ENCODE peak calls at places on chromosomes 6 and 20, in six cellular contexts. I, U, C, Z, O and Q are unnamed samples.

GRCh38 chr6:25553502-25553901 is 98.5 kb upstream of the SCGN start:
- DNase-seq in U (no peak), O (no peak), I (no peak), Z (no peak), C (no peak), Q (no peak)

GRCh38 chr20:58287638-58288037 is 21.9 kb upstream of the RAB22A start:
- DNase-seq in O (no peak), U (no peak), C (no peak), Z (no peak), I (no peak), Q (no peak)

GRCh38 chr20:1388706-1389483 is 4.0 kb downstream of the FKBP1A start:
- DNase-seq in C (no peak), Z (no peak), O (no peak), I (no peak), U (no peak), Q (no peak)

GRCh38 chr6:32885698-32886286 is 31.8 kb downstream of the PSMB9 start:
- DNase-seq in C (no peak), I (no peak), U (peak), Z (peak), O (peak), Q (peak)

GRCh38 chr6:87540541-87540940 is 49.2 kb downstream of the RARS2 start:
- DNase-seq in U (no peak), O (no peak), I (no peak), C (no peak), Z (no peak), Q (no peak)

GRCh38 chr20:46550441-46550840 is at the start of gene OCSTAMP:
- DNase-seq in I (no peak), O (no peak), Z (no peak), C (no peak), U (no peak), Q (no peak)

GRCh38 chr6:5266423-5266822 is 5.1 kb downstream of the FARS2 start:
- DNase-seq in C (no peak), Z (no peak), U (no peak), O (no peak), I (no peak), Q (no peak)

GRCh38 chr20:8573686-8574085 is 441.6 kb downstream of the PLCB1 start:
- DNase-seq in O (no peak), I (no peak), C (no peak), Z (no peak), U (no peak), Q (no peak)

GRCh38 chr20:5160882-5161281 is 34.1 kb downstream of the CDS2 start:
- DNase-seq in C (no peak), Z (no peak), I (no peak), O (no peak), U (peak), Q (no peak)

GRCh38 chr20:21920231-21920630 is 214.8 kb downstream of the PAX1 start:
- DNase-seq in U (no peak), Z (no peak), I (no peak), C (no peak), O (no peak), Q (no peak)

GRCh38 chr6:1438471-1438881 is 49.1 kb downstream of the FOXF2 start:
- DNase-seq in U (no peak), Z (no peak), O (no peak), C (no peak), I (no peak), Q (no peak)

GRCh38 chr6:128567029-128567428 is 46.6 kb upstream of the PTPRK start:
- DNase-seq in U (no peak), Z (no peak), I (no peak), C (no peak), O (no peak), Q (no peak)

GRCh38 chr6:116371384-116372209 is 850 bp downstream of the DSE start:
- DNase-seq in I (peak), Z (peak), O (peak), C (peak), U (peak), Q (peak)

GRCh38 chr20:4488407-4489339 is 233.0 kb upstream of the PRND start:
- DNase-seq in U (peak), I (peak), O (no peak), C (no peak), Z (no peak), Q (peak)

GRCh38 chr20:49286689-49287551 is 9.1 kb upstream of the ZNFX1 start:
- DNase-seq in I (peak), Z (no peak), O (peak), U (peak), C (no peak), Q (peak)

GRCh38 chr20:23151008-23151703 is 65.0 kb upstream of the CD93 start:
- DNase-seq in I (no peak), C (peak), U (no peak), Z (no peak), O (no peak), Q (no peak)

GRCh38 chr6:36131517-36132220 is 1.4 kb downstream of the MAPK13 start:
- DNase-seq in I (no peak), O (peak), Z (no peak), C (no peak), U (peak), Q (peak)

GRCh38 chr20:20450461-20451027 is 82.6 kb downstream of the INSM1 start:
- DNase-seq in Z (no peak), I (no peak), U (no peak), O (no peak), C (no peak), Q (no peak)

GRCh38 chr6:39009476-39009875 is 39.1 kb upstream of the GLP1R start:
- DNase-seq in Z (no peak), U (no peak), I (no peak), O (no peak), C (no peak), Q (no peak)

GRCh38 chr6:149169761-149170359 is 147.7 kb upstream of the TAB2 start:
- DNase-seq in C (no peak), I (no peak), Z (no peak), U (no peak), O (no peak), Q (no peak)

GRCh38 chr6:35729349-35729678 is 7.5 kb upstream of the ARMC12 start:
- DNase-seq in C (no peak), O (no peak), U (no peak), I (no peak), Z (no peak), Q (no peak)

GRCh38 chr6:104956663-104957294 is at the start of gene LIN28B:
- DNase-seq in I (no peak), U (no peak), O (peak), C (no peak), Z (no peak), Q (peak)

GRCh38 chr6:110020888-110021287 is 42.8 kb downstream of the GPR6 start:
- DNase-seq in O (no peak), I (no peak), U (no peak), C (no peak), Z (no peak), Q (no peak)

GRCh38 chr6:132058975-132059374 is 107.8 kb upstream of the CCN2 start:
- DNase-seq in U (peak), O (no peak), C (no peak), I (no peak), Z (no peak), Q (peak)

GRCh38 chr6:142325111-142325510 is 23.3 kb downstream of the ADGRG6 start:
- DNase-seq in I (no peak), Z (no peak), U (no peak), O (no peak), C (no peak), Q (no peak)

GRCh38 chr6:91608428-91608827 is 1021.6 kb upstream of the MAP3K7 start:
- DNase-seq in Z (no peak), U (no peak), C (no peak), I (no peak), O (no peak), Q (no peak)

GRCh38 chr6:29011276-29011734 is 6.2 kb upstream of the ZNF311 start:
- DNase-seq in Z (peak), C (peak), O (peak), I (peak), U (peak), Q (peak)

GRCh38 chr6:6565488-6565887 is 23.0 kb upstream of the LY86 start:
- DNase-seq in C (no peak), U (no peak), I (no peak), O (no peak), Z (no peak), Q (no peak)

GRCh38 chr6:157143171-157143884 is 180.0 kb downstream of the TMEM242 start:
- DNase-seq in U (peak), Z (no peak), I (no peak), C (no peak), O (no peak), Q (peak)

GRCh38 chr6:97702226-97702625 is 419.2 kb upstream of the MMS22L start:
- DNase-seq in C (no peak), Z (no peak), U (no peak), O (no peak), I (no peak), Q (no peak)

GRCh38 chr6:127484207-127484858 is 25.1 kb upstream of the KIAA0408 start:
- DNase-seq in I (no peak), O (no peak), Z (no peak), U (peak), C (no peak), Q (peak)
- H3K4ac ChIP-seq in I (no peak), O (no peak), Z (no peak), U (no peak), C (no peak), Q (no peak)

GRCh38 chr6:170207586-170207985 is 83.3 kb downstream of the DLL1 start:
- DNase-seq in U (no peak), I (no peak), O (no peak), Z (no peak), C (peak), Q (no peak)

GRCh38 chr6:170205126-170205525 is 85.8 kb downstream of the DLL1 start:
- DNase-seq in C (peak), I (no peak), O (no peak), U (no peak), Z (no peak), Q (no peak)

GRCh38 chr6:170206931-170207431 is 83.9 kb downstream of the DLL1 start:
- DNase-seq in U (no peak), C (no peak), Z (no peak), I (no peak), O (no peak), Q (no peak)

GRCh38 chr6:170205534-170206316 is 85.2 kb downstream of the DLL1 start:
- DNase-seq in I (no peak), O (no peak), U (no peak), C (peak), Z (no peak), Q (no peak)

DNA sequence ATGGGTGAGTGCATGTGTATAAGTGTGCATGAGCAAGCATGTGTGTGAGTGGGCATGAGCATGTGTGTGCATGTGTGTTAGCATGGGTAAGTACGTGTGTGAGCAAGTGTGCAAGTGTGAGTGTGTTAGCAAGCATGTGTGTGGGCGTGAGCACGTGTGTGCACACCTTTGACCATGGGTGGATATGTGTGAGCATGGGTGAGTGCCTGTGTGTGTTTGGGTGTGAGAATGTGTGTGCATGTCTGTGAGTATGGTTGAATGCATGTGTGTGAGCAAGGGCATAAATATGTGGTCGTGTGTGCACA is 84.6 kb downstream of the DLL1 start:
- DNase-seq in U (no peak), O (no peak), Z (no peak), I (no peak), C (no peak), Q (no peak)
- H3K23ac ChIP-seq in U (no peak), O (no peak), Z (peak), I (peak), C (no peak), Q (no peak)

GRCh38 chr20:19271879-19272651 is 59.6 kb downstream of the SLC24A3 start:
- DNase-seq in C (no peak), I (no peak), O (peak), U (no peak), Z (no peak), Q (no peak)
- H3K4ac ChIP-seq in C (no peak), I (no peak), O (no peak), U (no peak), Z (no peak), Q (no peak)

GRCh38 chr20:62770916-62771315 is 25.4 kb upstream of the MRGBP start:
- DNase-seq in O (no peak), U (no peak), Z (no peak), I (no peak), C (no peak), Q (no peak)

GRCh38 chr20:62768815-62769287 is 27.4 kb upstream of the MRGBP start:
- DNase-seq in I (no peak), C (no peak), O (no peak), U (peak), Z (no peak), Q (no peak)

GRCh38 chr20:62768234-62768814 is 27.9 kb upstream of the MRGBP start:
- DNase-seq in U (no peak), C (no peak), O (no peak), Z (no peak), I (no peak), Q (no peak)

GRCh38 chr20:62770111-62770910 is 26.0 kb upstream of the MRGBP start:
- DNase-seq in I (no peak), Z (no peak), U (no peak), C (no peak), O (no peak), Q (no peak)

DNA sequence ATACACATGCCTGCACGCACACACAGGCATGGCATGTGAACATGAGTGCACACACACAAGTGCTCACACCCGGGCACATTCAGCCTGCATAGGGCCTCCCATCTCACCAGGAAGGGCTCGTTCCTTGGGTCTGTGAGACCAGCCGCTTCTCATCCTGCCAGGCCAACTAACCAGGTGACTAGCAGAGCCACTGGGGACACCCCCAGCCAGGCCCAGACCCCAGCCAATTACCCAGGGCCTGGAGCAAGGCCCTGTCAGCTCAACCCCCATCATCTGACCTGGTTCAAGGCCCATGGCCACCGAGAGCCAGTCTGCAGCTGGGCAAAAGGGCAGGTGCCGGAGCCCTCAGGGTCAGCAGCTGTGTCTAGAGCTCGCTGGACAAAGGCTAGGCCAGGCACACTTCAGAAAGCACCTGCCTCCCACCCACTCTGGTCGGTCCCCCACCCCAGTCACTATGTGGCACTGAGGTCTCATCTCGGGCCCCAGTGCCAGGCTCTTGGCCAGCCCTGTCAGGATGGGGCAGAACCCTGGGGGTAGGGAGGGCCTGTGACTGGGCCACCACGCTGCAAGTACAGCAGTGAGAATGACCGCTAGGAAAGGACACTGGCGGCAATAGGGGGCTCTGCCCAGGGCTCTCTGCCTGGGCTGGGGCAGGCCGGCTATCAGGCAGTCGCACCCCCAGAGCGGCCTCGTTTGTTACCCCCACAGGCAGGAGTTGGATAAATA is 26.8 kb upstream of the MRGBP start:
- DNase-seq in I (no peak), U (no peak), O (no peak), C (no peak), Z (no peak), Q (no peak)
- H3K23ac ChIP-seq in I (no peak), U (no peak), O (no peak), C (no peak), Z (no peak), Q (no peak)

GRCh38 chr6:138588805-138589434 is 89.6 kb upstream of the NHSL1 start:
- DNase-seq in U (peak), Z (peak), O (peak), I (peak), C (peak), Q (peak)
- H3K4ac ChIP-seq in U (no peak), Z (no peak), O (no peak), I (no peak), C (no peak), Q (no peak)

DNA sequence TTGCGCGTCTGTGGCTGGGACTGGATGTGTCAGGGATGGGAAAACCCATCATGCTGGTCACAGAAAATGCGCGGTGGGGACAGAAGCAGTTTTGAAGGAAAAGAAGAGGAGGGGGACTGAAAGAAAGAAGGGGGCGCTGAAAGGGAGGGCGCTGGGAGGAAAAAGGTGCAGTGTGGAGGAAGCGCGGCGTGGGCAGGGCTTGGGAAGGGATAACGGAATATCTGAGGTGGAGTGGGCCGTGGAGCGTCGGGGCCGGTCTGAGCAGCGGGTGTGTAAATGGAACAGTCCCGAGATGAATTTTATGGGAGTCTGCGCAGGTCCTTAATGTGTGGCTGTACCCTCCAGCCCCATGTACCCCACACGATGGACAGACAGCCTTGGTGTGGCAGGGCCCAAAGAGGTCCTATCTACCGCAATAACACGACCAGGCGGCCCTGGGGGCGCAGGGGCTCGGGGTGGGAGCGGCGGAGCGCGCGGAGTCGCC is 366 bp upstream of the SLC29A1 start:
- DNase-seq in I (no peak), O (no peak), U (no peak), Z (no peak), C (no peak), Q (no peak)
- H3K23ac ChIP-seq in I (no peak), O (peak), U (peak), Z (peak), C (no peak), Q (peak)

DNA sequence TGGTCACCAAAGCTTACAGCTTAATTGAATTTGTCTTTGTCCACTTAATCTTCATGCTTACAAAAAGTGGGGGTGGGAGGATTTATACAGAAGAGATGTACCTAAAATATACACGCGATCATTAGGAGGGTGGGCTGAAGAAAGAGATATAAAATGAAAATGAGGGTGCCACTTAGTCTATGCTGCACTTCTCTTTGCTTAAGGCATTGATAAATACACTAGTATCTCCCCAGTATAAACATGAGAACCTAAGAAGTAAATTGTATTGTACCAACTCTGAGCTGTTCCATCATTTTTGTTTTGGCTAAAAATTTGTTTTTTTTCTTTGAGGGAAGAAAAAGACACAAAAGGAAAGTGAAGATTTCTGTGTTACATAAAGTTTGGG is 170.8 kb upstream of the ZNF217 start:
- DNase-seq in C (no peak), U (no peak), Z (no peak), O (no peak), I (no peak), Q (no peak)
- H3K4ac ChIP-seq in C (no peak), U (peak), Z (no peak), O (no peak), I (no peak), Q (peak)

GRCh38 chr6:18101873-18102272 is 20.6 kb downstream of the NHLRC1 start:
- DNase-seq in Z (no peak), U (no peak), I (no peak), O (no peak), C (no peak), Q (no peak)
- H3K23ac ChIP-seq in Z (no peak), U (no peak), I (no peak), O (no peak), C (no peak), Q (no peak)